ENCODE peak calls at places on chromosomes 7 and 10, in eight cellular contexts. W is IMR-90, H is PC-3, R is SK-N-SH, A is fibroblast of lung, F is astrocyte, S is neural progenitor cell, P is HepG2. Q is an unnamed sample.

GRCh38 chr7:118184392-118184899 is 482 bp downstream of the LSM8 start:
- DNase-seq in P (no peak), A (peak; percentile 28), H (no peak), R (peak; percentile 28), S (no peak), W (no peak), F (no peak), Q (no peak)

GRCh38 chr7:68185641-68186040 is 1189.0 kb downstream of the TYW1 start:
- DNase-seq in R (peak; percentile 34), H (no peak), A (no peak), W (no peak), S (no peak), F (no peak), P (no peak), Q (no peak)

GRCh38 chr10:32938554-32939061 is 19.4 kb downstream of the ITGB1 start:
- DNase-seq in W (no peak), A (peak; percentile 49), R (peak; percentile 70), F (no peak), S (peak; percentile 37), H (no peak), P (peak; percentile 83), Q (peak; percentile 56)

GRCh38 chr7:43782768-43783555 is 24.5 kb downstream of the BLVRA start:
- DNase-seq in P (no peak), H (no peak), F (no peak), A (no peak), S (no peak), R (no peak), W (no peak), Q (no peak)

GRCh38 chr7:18573410-18574234 is 78.1 kb downstream of the HDAC9 start:
- DNase-seq in R (no peak), P (no peak), W (no peak), A (no peak), S (no peak), F (no peak), H (no peak), Q (no peak)

GRCh38 chr7:44776211-44776610 is 20.3 kb upstream of the PPIA start:
- DNase-seq in S (no peak), R (no peak), F (no peak), H (no peak), P (no peak), A (no peak), W (no peak), Q (peak; percentile 8)

GRCh38 chr7:128938524-128939074 is 872 bp downstream of the IRF5 start:
- DNase-seq in P (no peak), S (peak; percentile 37), A (no peak), R (peak; percentile 70), H (no peak), F (no peak), W (no peak), Q (peak; percentile 85)

GRCh38 chr7:57165285-57165899 is 33.2 kb upstream of the ZNF479 start:
- DNase-seq in R (no peak), S (no peak), A (no peak), F (no peak), H (no peak), W (no peak), P (no peak), Q (no peak)

GRCh38 chr10:97599272-97599619 is 9.7 kb downstream of the C10orf62 start:
- DNase-seq in W (no peak), R (no peak), A (no peak), P (no peak), S (no peak), H (no peak), F (no peak), Q (no peak)

GRCh38 chr7:95933618-95934017 is 161.3 kb downstream of the DYNC1I1 start:
- DNase-seq in A (no peak), S (no peak), H (no peak), F (no peak), W (no peak), P (no peak), R (no peak), Q (no peak)

GRCh38 chr10:78458983-78459638 is 425.4 kb downstream of the RPS24 start:
- DNase-seq in W (peak; percentile 90), S (no peak), A (peak; percentile 52), F (peak; percentile 91), P (peak; percentile 99), R (no peak), H (peak; percentile 100), Q (peak; percentile 93)

GRCh38 chr10:108899686-108900085 is 1023.6 kb downstream of the XPNPEP1 start:
- DNase-seq in W (no peak), P (no peak), R (no peak), H (no peak), S (peak; percentile 28), A (no peak), F (no peak), Q (no peak)

GRCh38 chr10:43090188-43090587 is 13.3 kb downstream of the RET start:
- DNase-seq in R (no peak), W (no peak), S (no peak), A (no peak), H (no peak), F (no peak), P (no peak), Q (no peak)

GRCh38 chr7:29270979-29271658 is 76.5 kb downstream of the CHN2 start:
- DNase-seq in W (no peak), A (no peak), F (peak; percentile 57), R (peak; percentile 49), H (peak; percentile 15), P (peak; percentile 59), S (no peak), Q (no peak)

DNA sequence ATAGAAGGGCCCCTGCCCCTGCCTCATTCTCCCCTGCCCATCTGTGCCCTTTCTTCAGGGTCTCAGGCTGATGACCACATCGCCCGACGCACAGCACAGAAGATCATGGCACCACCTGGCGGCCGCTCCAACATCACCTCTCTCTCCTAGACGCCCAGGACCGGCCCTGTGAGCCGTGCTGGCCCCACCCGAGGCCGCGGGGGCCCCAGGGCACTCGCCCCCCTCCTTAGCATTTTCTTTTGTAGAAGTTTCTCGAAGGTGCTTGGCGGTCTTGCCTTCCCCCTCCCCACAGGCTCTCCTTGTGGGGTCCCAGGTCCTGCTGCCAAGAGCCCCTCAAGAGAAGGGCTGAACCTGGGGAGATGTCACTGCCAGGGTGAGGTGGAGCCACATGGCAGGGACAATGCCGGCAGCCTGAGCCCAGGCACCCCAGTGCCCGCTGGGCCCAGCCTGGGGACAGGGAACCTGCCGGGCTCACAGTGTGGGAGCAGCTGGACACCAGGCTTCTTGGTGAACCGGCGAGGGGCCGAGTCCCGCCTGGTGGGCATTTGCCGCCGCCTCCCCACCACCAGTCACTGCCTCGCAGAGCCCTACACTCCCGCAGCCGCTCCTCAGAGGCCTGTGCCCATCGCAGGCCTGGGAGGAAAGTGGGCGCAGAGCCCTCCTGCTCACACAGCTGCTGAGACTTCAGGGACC is 18.2 kb downstream of the DPYSL4 start:
- DNase-seq in A (no peak), H (no peak), W (no peak), F (no peak), P (peak; percentile 28), R (no peak), S (no peak), Q (peak; percentile 68)
- TF ChIP-seq CTCF in A (no peak), H (no peak), W (no peak), F (no peak), P (peak; percentile 76), R (no peak), S (peak; percentile 15), Q (no peak)

GRCh38 chr7:134768243-134768642 is 11.2 kb upstream of the CALD1 start:
- DNase-seq in P (no peak), H (no peak), R (no peak), S (no peak), F (no peak), W (no peak), A (no peak), Q (no peak)

GRCh38 chr7:134764365-134764764 is 15.1 kb upstream of the CALD1 start:
- DNase-seq in P (no peak), S (no peak), W (no peak), R (no peak), A (no peak), H (no peak), F (no peak), Q (no peak)

GRCh38 chr7:134766779-134767566 is 12.5 kb upstream of the CALD1 start:
- DNase-seq in W (peak; percentile 57), P (peak; percentile 7), A (peak; percentile 56), F (peak; percentile 68), R (no peak), S (no peak), H (no peak), Q (peak; percentile 45)

GRCh38 chr7:134770676-134771075 is 8.8 kb upstream of the CALD1 start:
- DNase-seq in W (no peak), H (no peak), P (no peak), A (no peak), F (no peak), R (no peak), S (no peak), Q (no peak)

DNA sequence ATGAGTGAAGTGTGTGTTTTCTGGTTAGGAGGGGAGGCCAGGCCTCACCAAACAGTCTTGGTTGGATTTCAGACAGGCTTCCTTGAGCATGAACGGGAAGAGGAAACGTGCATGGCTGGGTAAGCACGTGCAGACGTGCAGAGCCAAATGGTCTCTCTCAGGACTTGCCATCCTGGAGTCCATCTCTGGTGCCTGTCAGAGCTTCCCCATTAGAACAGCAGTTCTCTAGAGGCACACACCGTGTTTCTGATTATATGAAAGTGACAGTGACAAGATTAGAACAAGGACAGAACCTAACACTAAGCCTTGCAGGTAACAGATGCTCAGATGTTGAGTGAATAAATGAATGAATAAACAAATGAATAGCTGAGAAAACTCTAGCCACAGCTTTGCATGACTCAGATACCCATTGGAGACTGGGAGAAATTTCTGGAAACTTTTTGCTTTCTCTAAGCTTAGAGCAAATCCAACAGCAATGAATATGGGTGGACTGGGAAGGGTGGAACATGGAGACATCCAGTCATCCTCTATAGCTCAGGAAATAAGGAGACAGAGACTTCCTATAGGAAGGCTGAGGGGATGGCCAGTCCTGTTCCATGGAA is 11.8 kb upstream of the CALD1 start:
- DNase-seq in H (no peak), A (no peak), S (no peak), F (no peak), P (no peak), W (no peak), R (no peak), Q (no peak)
- H3K4me2 ChIP-seq in H (no peak overlapping the region), A (peak overlapping the region; percentile 21), S (no peak overlapping the region), F (peak overlapping the region; percentile 31), P (peak overlapping the region; percentile 73), W (no peak overlapping the region), R (no peak overlapping the region), Q (peak overlapping the region; percentile 61)

DNA sequence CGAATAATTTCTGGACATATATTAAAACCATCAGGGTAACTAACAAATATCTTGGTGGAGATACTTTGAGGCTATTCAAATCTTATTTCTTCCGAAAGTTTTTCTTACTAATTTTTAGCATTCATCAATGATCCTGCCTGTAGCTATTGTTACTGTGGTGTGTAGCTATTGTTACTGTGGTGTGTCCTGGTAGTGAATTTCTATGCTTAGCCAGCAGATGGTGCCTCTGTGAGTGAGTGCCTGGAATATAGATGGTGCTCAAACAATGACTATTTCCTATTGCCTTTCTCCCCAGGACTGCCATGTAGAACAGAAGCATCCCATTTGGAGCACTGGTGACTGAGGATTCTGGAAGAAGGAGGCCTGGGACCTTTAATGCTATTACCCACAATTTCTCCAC is 245.7 kb downstream of the CCSER2 start:
- DNase-seq in S (no peak), A (no peak), W (no peak), F (no peak), P (no peak), H (peak; percentile 23), R (no peak), Q (no peak)
- TF ChIP-seq CTCF in S (peak; percentile 45), A (no peak), W (no peak), F (no peak), P (no peak), H (peak; percentile 48), R (peak; percentile 18), Q (no peak)

DNA sequence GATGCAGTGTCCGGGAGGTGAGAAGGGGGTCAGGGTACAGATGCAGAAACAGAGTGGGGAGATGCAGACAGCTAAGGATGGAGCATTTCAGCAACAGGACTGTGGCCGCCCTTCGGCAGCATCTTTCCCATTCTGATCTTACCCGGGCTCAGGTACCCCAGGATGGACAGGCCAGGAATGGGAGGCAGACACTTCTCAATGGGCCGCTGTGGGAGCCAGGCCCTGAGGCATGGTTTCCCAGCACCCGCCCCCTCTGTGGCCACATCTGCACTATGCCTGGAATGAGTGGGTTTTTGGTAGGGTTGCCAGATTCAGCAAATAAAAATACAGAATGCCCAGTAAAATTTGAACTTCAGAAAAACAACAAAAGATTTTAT is 105.2 kb upstream of the CTBP2 start:
- DNase-seq in S (no peak), A (no peak), H (peak; percentile 19), F (peak; percentile 20), P (no peak), W (no peak), R (peak; percentile 26), Q (no peak)
- H3K4me2 ChIP-seq in S (no peak overlapping the region), A (no peak overlapping the region), H (no peak overlapping the region), F (no peak overlapping the region), P (no peak overlapping the region), W (no peak overlapping the region), R (no peak overlapping the region), Q (no peak overlapping the region)